ENCODE peak calls at places on chromosomes 6 and 20, in nine cellular contexts. C is kidney, Y is mesothelial cell of epicardium, G is WTC11, F is adrenal gland, R is neural crest cell, E is GM13976, S is GM20000, T is hepatocyte. J is an unnamed sample.

GRCh38 chr6:28167068-28167467 is 25.4 kb downstream of the ZKSCAN8 start:
- DNase-seq in C (no peak), Y (no peak), G (no peak), F (no peak), R (no peak), E (no peak), S (no peak), T (no peak), J (no peak)

GRCh38 chr6:18488526-18489270 is 101.5 kb downstream of the RNF144B start:
- DNase-seq in C (no peak), Y (no peak), G (no peak), F (no peak), R (no peak), E (no peak), S (no peak), T (no peak), J (no peak)

GRCh38 chr6:1917628-1918371 is 308.1 kb downstream of the FOXC1 start:
- DNase-seq in C (no peak), Y (no peak), G (no peak), F (peak; percentile 35), R (no peak), E (no peak), S (no peak), T (peak; percentile 24), J (no peak)

GRCh38 chr6:52663120-52663934 is 7.6 kb upstream of the TMEM14A start:
- DNase-seq in C (no peak), Y (peak; percentile 51), G (peak; percentile 42), F (peak; percentile 69), R (peak; percentile 37), E (peak; percentile 74), S (peak; percentile 77), T (peak; percentile 83), J (peak; percentile 56)

GRCh38 chr20:14951707-14952106 is 614.3 kb upstream of the FLRT3 start:
- DNase-seq in C (no peak), Y (no peak), G (no peak), F (peak; percentile 35), R (no peak), E (no peak), S (no peak), T (peak; percentile 33), J (no peak)

GRCh38 chr6:35893246-35893645 is 27.7 kb downstream of the SRPK1 start:
- DNase-seq in C (no peak), Y (no peak), G (no peak), F (no peak), R (no peak), E (no peak), S (no peak), T (no peak), J (peak; percentile 16)

GRCh38 chr20:61662226-61662945 is 403.3 kb downstream of the TAF4 start:
- DNase-seq in C (no peak), Y (no peak), G (peak; percentile 64), F (no peak), R (peak; percentile 11), E (no peak), S (no peak), T (no peak), J (no peak)

GRCh38 chr6:33585403-33586107 is 5.5 kb upstream of the BAK1 start:
- DNase-seq in C (peak; percentile 91), Y (peak; percentile 85), G (peak; percentile 92), F (peak; percentile 89), R (peak; percentile 78), E (peak; percentile 90), S (peak; percentile 84), T (peak; percentile 88), J (peak; percentile 83)

GRCh38 chr6:170424634-170425126 is 118.1 kb downstream of the FAM120B start:
- DNase-seq in C (no peak), Y (no peak), G (no peak), F (no peak), R (no peak), E (no peak), S (no peak), T (no peak), J (no peak)

GRCh38 chr6:10555625-10556309 is 34.6 kb downstream of the GCNT2 start:
- DNase-seq in C (peak; percentile 82), Y (no peak), G (peak; percentile 67), F (peak; percentile 51), R (peak; percentile 45), E (no peak), S (no peak), T (peak; percentile 50), J (peak; percentile 55)

GRCh38 chr6:46926481-46926880 is 4.7 kb upstream of the ADGRF5 start:
- DNase-seq in C (no peak), Y (no peak), G (no peak), F (no peak), R (no peak), E (no peak), S (no peak), T (no peak), J (no peak)

GRCh38 chr6:30317913-30318589 is 8.7 kb upstream of the TRIM39 start:
- DNase-seq in C (no peak), Y (no peak), G (no peak), F (no peak), R (no peak), E (no peak), S (no peak), T (no peak), J (no peak)

GRCh38 chr6:120826253-120826652 is 508.0 kb downstream of the TBC1D32 start:
- DNase-seq in C (no peak), Y (peak; percentile 49), G (peak; percentile 63), F (peak; percentile 58), R (peak; percentile 25), E (no peak), S (peak; percentile 8), T (peak; percentile 65), J (peak; percentile 59)

GRCh38 chr20:20203784-20204183 is 151.5 kb downstream of the CFAP61 start:
- DNase-seq in C (no peak), Y (no peak), G (no peak), F (no peak), R (no peak), E (no peak), S (no peak), T (no peak), J (no peak)

GRCh38 chr6:55694148-55694547 is 115.2 kb upstream of the HMGCLL1 start:
- DNase-seq in C (no peak), Y (peak; percentile 42), G (peak; percentile 58), F (no peak), R (peak; percentile 3), E (no peak), S (no peak), T (peak; percentile 51), J (no peak)

GRCh38 chr6:30752164-30752927 is 8.0 kb upstream of the IER3 start:
- DNase-seq in C (peak; percentile 99), Y (peak; percentile 82), G (no peak), F (peak; percentile 97), R (no peak), E (no peak), S (no peak), T (peak; percentile 91), J (no peak)

GRCh38 chr20:38214256-38214870 is 46.2 kb downstream of the KIAA1755 start:
- DNase-seq in C (no peak), Y (no peak), G (no peak), F (no peak), R (no peak), E (no peak), S (no peak), T (no peak), J (no peak)

GRCh38 chr20:38213607-38213940 is 47.0 kb downstream of the KIAA1755 start:
- DNase-seq in C (no peak), Y (no peak), G (no peak), F (no peak), R (no peak), E (no peak), S (no peak), T (no peak), J (no peak)

GRCh38 chr20:38216201-38216600 is 44.3 kb downstream of the KIAA1755 start:
- DNase-seq in C (peak; percentile 48), Y (no peak), G (no peak), F (no peak), R (no peak), E (no peak), S (no peak), T (no peak), J (no peak)

GRCh38 chr20:38215789-38216182 is 44.7 kb downstream of the KIAA1755 start:
- DNase-seq in C (no peak), Y (no peak), G (no peak), F (no peak), R (no peak), E (no peak), S (no peak), T (no peak), J (no peak)

GRCh38 chr20:38214871-38215788 is 45.4 kb downstream of the KIAA1755 start:
- DNase-seq in C (peak; percentile 54), Y (no peak), G (no peak), F (no peak), R (no peak), E (no peak), S (no peak), T (no peak), J (no peak)
- TF ChIP-seq CTCF in C (no peak), Y (peak; percentile 54), G (no peak), F (no peak), R (peak; percentile 43), E (no peak), S (no peak), T (no peak), J (no peak)

GRCh38 chr20:50273601-50274491 is 83.2 kb downstream of the CEBPB start:
- DNase-seq in C (no peak), Y (no peak), G (peak; percentile 26), F (no peak), R (no peak), E (no peak), S (no peak), T (no peak), J (no peak)
- TF ChIP-seq CTCF in C (no peak), Y (no peak), G (no peak), F (no peak), R (no peak), E (no peak), S (no peak), T (no peak), J (no peak)

DNA sequence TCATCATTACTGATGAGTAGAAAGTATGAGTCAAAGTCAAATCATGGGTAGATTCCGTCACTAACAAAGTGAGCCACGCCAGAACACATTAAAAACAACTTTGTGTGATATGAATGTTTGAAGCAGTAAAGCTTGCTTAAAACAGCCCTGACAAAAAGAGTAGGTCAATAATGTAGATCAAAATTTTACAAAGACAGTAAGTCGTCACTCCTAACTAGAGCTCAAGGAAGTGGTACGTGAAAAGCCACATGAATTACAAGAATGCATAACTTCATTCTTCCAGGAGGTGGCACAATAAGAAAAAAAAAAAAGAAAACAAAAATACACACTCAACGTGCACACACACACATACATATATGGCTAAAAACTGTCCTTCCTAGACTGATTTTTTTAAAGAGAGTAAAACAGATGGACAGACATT is 69.9 kb downstream of the HACE1 start:
- DNase-seq in C (no peak), Y (no peak), G (no peak), F (no peak), R (no peak), E (peak; percentile 26), S (peak; percentile 19), T (peak; percentile 15), J (no peak)
- TF ChIP-seq CTCF in C (peak; percentile 23), Y (peak; percentile 41), G (no peak), F (peak; percentile 46), R (peak; percentile 60), E (peak; percentile 42), S (peak; percentile 22), T (peak; percentile 40), J (peak; percentile 32)

GRCh38 chr6:93424303-93425064 is 5.1 kb upstream of the EPHA7 start:
- DNase-seq in C (no peak), Y (no peak), G (no peak), F (no peak), R (no peak), E (no peak), S (no peak), T (peak; percentile 39), J (peak; percentile 3)
- TF ChIP-seq CTCF in C (peak; percentile 38), Y (peak; percentile 36), G (no peak), F (peak; percentile 33), R (peak; percentile 70), E (no peak), S (peak; percentile 8), T (peak; percentile 65), J (peak; percentile 46)

GRCh38 chr6:40956871-40957270 is 82.2 kb downstream of the UNC5CL start:
- DNase-seq in C (no peak), Y (no peak), G (no peak), F (no peak), R (no peak), E (no peak), S (no peak), T (no peak), J (no peak)
- TF ChIP-seq CTCF in C (no peak), Y (no peak), G (no peak), F (no peak), R (no peak), E (no peak), S (no peak), T (no peak), J (no peak)